ENCODE peak calls at places on chromosome 17, in six cellular contexts. One of them, this sample, is unnamed. For H3K4me1, the result is how much of the 10 kb centered on the place peaks cover.

GRCh38 chr17:16938496-16939270 is 33.2 kb downstream of the TNFRSF13B start:
- DNase-seq in H9: peak
- DNase-seq in IMR-90: no peak
- DNase-seq in H1: no peak
- DNase-seq in mesenchymal stem cell: no peak
- DNase-seq in trophoblast cell: no peak
- DNase-seq in this sample: no peak

GRCh38 chr17:75270218-75270965 is 639 bp downstream of the MIF4GD start:
- DNase-seq in H9: peak
- DNase-seq in IMR-90: peak
- DNase-seq in H1: peak
- DNase-seq in mesenchymal stem cell: peak
- DNase-seq in trophoblast cell: peak
- DNase-seq in this sample: peak

GRCh38 chr17:3914319-3914685 is 2.0 kb downstream of the P2RX1 start:
- DNase-seq in H9: no peak
- DNase-seq in IMR-90: no peak
- DNase-seq in H1: no peak
- DNase-seq in mesenchymal stem cell: no peak
- DNase-seq in trophoblast cell: no peak
- DNase-seq in this sample: no peak

GRCh38 chr17:14715531-14715930 is 414.6 kb downstream of the HS3ST3B1 start:
- DNase-seq in H9: no peak
- DNase-seq in IMR-90: no peak
- DNase-seq in H1: no peak
- DNase-seq in mesenchymal stem cell: no peak
- DNase-seq in trophoblast cell: no peak
- DNase-seq in this sample: no peak

GRCh38 chr17:29565643-29566472 is 979 bp downstream of the ABHD15 start:
- DNase-seq in H9: peak
- DNase-seq in IMR-90: no peak
- DNase-seq in H1: no peak
- DNase-seq in mesenchymal stem cell: peak
- DNase-seq in trophoblast cell: peak
- DNase-seq in this sample: peak

GRCh38 chr17:3543453-3543852 is 14.2 kb downstream of the TRPV3 start:
- DNase-seq in H9: no peak
- DNase-seq in IMR-90: no peak
- DNase-seq in H1: no peak
- DNase-seq in mesenchymal stem cell: no peak
- DNase-seq in trophoblast cell: no peak
- DNase-seq in this sample: no peak

GRCh38 chr17:33469911-33470310 is 176.8 kb upstream of the ASIC2 start:
- DNase-seq in H9: no peak
- DNase-seq in IMR-90: peak
- DNase-seq in H1: no peak
- DNase-seq in mesenchymal stem cell: peak
- DNase-seq in trophoblast cell: peak
- DNase-seq in this sample: no peak

GRCh38 chr17:50575581-50576210 is 15.2 kb downstream of the CACNA1G start:
- DNase-seq in H9: peak
- DNase-seq in IMR-90: no peak
- DNase-seq in H1: peak
- DNase-seq in mesenchymal stem cell: no peak
- DNase-seq in trophoblast cell: peak
- DNase-seq in this sample: no peak

GRCh38 chr17:62921837-62922236 is 44.2 kb upstream of the TANC2 start:
- DNase-seq in H9: no peak
- DNase-seq in IMR-90: no peak
- DNase-seq in H1: no peak
- DNase-seq in mesenchymal stem cell: no peak
- DNase-seq in trophoblast cell: no peak
- DNase-seq in this sample: no peak

GRCh38 chr17:16491131-16491702 is 776 bp downstream of the LRRC75A start:
- DNase-seq in H9: peak
- DNase-seq in IMR-90: no peak
- DNase-seq in H1: peak
- DNase-seq in mesenchymal stem cell: no peak
- DNase-seq in trophoblast cell: no peak
- DNase-seq in this sample: no peak

GRCh38 chr17:21286066-21286770 is 1.7 kb downstream of the MAP2K3 start:
- DNase-seq in H9: no peak
- DNase-seq in IMR-90: peak
- DNase-seq in H1: no peak
- DNase-seq in mesenchymal stem cell: peak
- DNase-seq in trophoblast cell: peak
- DNase-seq in this sample: no peak

GRCh38 chr17:29595943-29596774 is 3.2 kb downstream of the ANKRD13B start:
- DNase-seq in H9: no peak
- DNase-seq in IMR-90: no peak
- DNase-seq in H1: no peak
- DNase-seq in mesenchymal stem cell: no peak
- DNase-seq in trophoblast cell: no peak
- DNase-seq in this sample: no peak

GRCh38 chr17:75346906-75347305 is 57.7 kb upstream of the SLC25A19 start:
- DNase-seq in H9: peak
- DNase-seq in IMR-90: peak
- DNase-seq in H1: no peak
- DNase-seq in mesenchymal stem cell: peak
- DNase-seq in trophoblast cell: no peak
- DNase-seq in this sample: peak

GRCh38 chr17:66464921-66465320 is 162.5 kb downstream of the PRKCA start:
- DNase-seq in H9: no peak
- DNase-seq in IMR-90: peak
- DNase-seq in H1: no peak
- DNase-seq in mesenchymal stem cell: peak
- DNase-seq in trophoblast cell: no peak
- DNase-seq in this sample: no peak
- H3K4me1 ChIP-seq in H9: under half
- H3K4me1 ChIP-seq in IMR-90: under half
- H3K4me1 ChIP-seq in H1: under half
- H3K4me1 ChIP-seq in mesenchymal stem cell: under half
- H3K4me1 ChIP-seq in trophoblast cell: under half
- H3K4me1 ChIP-seq in this sample: under half

DNA sequence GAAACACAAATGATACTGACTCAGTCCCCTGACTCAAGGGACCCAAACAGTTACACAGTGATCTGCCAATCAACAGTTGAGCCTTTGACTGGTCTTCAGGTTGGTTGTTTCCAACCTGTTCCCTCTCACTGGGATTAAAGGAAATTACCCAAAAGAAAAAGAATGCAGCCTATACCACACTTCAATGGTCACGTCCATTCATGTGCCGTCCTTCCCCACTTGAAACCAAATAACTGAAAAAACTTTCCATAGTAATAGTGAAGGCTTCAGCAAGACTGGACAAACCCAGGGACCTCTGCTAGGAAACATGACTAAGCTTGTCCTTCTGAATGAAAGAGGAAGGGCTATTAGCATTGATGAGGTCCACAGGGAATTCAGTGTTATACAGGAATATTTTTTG is 30.6 kb downstream of the MRPS23 start:
- DNase-seq in H9: no peak
- DNase-seq in IMR-90: no peak
- DNase-seq in H1: no peak
- DNase-seq in mesenchymal stem cell: peak
- DNase-seq in trophoblast cell: no peak
- DNase-seq in this sample: no peak
- H2AFZ ChIP-seq in H9: no peak
- H2AFZ ChIP-seq in IMR-90: no peak
- H2AFZ ChIP-seq in H1: no peak
- H2AFZ ChIP-seq in mesenchymal stem cell: no peak
- H2AFZ ChIP-seq in trophoblast cell: no peak
- H2AFZ ChIP-seq in this sample: peak

GRCh38 chr17:69445132-69445531 is 30.6 kb downstream of the MAP2K6 start:
- DNase-seq in H9: no peak
- DNase-seq in IMR-90: no peak
- DNase-seq in H1: no peak
- DNase-seq in mesenchymal stem cell: no peak
- DNase-seq in trophoblast cell: no peak
- DNase-seq in this sample: no peak
- H3K4ac ChIP-seq in H9: no peak
- H3K4ac ChIP-seq in IMR-90: no peak
- H3K4ac ChIP-seq in H1: no peak
- H3K4ac ChIP-seq in mesenchymal stem cell: no peak
- H3K4ac ChIP-seq in trophoblast cell: no peak
- H3K4ac ChIP-seq in this sample: no peak

GRCh38 chr17:57862990-57863667 is 13.3 kb upstream of the MRPS23 start:
- DNase-seq in H9: peak
- DNase-seq in IMR-90: no peak
- DNase-seq in H1: no peak
- DNase-seq in mesenchymal stem cell: peak
- DNase-seq in trophoblast cell: no peak
- DNase-seq in this sample: no peak
- H3K4me1 ChIP-seq in H9: under half
- H3K4me1 ChIP-seq in IMR-90: under half
- H3K4me1 ChIP-seq in H1: under half
- H3K4me1 ChIP-seq in mesenchymal stem cell: under half
- H3K4me1 ChIP-seq in trophoblast cell: under half
- H3K4me1 ChIP-seq in this sample: under half

GRCh38 chr17:40618754-40619625 is 28.6 kb downstream of the SMARCE1 start:
- DNase-seq in H9: no peak
- DNase-seq in IMR-90: no peak
- DNase-seq in H1: no peak
- DNase-seq in mesenchymal stem cell: no peak
- DNase-seq in trophoblast cell: no peak
- DNase-seq in this sample: no peak
- H2AFZ ChIP-seq in H9: no peak
- H2AFZ ChIP-seq in IMR-90: no peak
- H2AFZ ChIP-seq in H1: no peak
- H2AFZ ChIP-seq in mesenchymal stem cell: no peak
- H2AFZ ChIP-seq in trophoblast cell: no peak
- H2AFZ ChIP-seq in this sample: no peak

GRCh38 chr17:36824678-36825091 is 112.6 kb upstream of the LHX1 start:
- DNase-seq in H9: no peak
- DNase-seq in IMR-90: no peak
- DNase-seq in H1: no peak
- DNase-seq in mesenchymal stem cell: no peak
- DNase-seq in trophoblast cell: no peak
- DNase-seq in this sample: no peak
- H3K4ac ChIP-seq in H9: no peak
- H3K4ac ChIP-seq in IMR-90: no peak
- H3K4ac ChIP-seq in H1: no peak
- H3K4ac ChIP-seq in mesenchymal stem cell: no peak
- H3K4ac ChIP-seq in trophoblast cell: no peak
- H3K4ac ChIP-seq in this sample: no peak

GRCh38 chr17:8117980-8118768 is at the start of gene ALOXE3:
- DNase-seq in H9: peak
- DNase-seq in IMR-90: peak
- DNase-seq in H1: peak
- DNase-seq in mesenchymal stem cell: peak
- DNase-seq in trophoblast cell: peak
- DNase-seq in this sample: peak

GRCh38 chr17:8120520-8121443 is 2.5 kb upstream of the ALOXE3 start:
- DNase-seq in H9: peak
- DNase-seq in IMR-90: peak
- DNase-seq in H1: peak
- DNase-seq in mesenchymal stem cell: peak
- DNase-seq in trophoblast cell: peak
- DNase-seq in this sample: peak

GRCh38 chr17:8118769-8119574 is 658 bp upstream of the ALOXE3 start:
- DNase-seq in H9: peak
- DNase-seq in IMR-90: peak
- DNase-seq in H1: peak
- DNase-seq in mesenchymal stem cell: peak
- DNase-seq in trophoblast cell: peak
- DNase-seq in this sample: peak

GRCh38 chr17:8121531-8122390 is 2.1 kb downstream of the HES7 start:
- DNase-seq in H9: peak
- DNase-seq in IMR-90: peak
- DNase-seq in H1: peak
- DNase-seq in mesenchymal stem cell: peak
- DNase-seq in trophoblast cell: peak
- DNase-seq in this sample: peak

GRCh38 chr17:8119575-8120519 is 1.5 kb upstream of the ALOXE3 start:
- DNase-seq in H9: peak
- DNase-seq in IMR-90: peak
- DNase-seq in H1: peak
- DNase-seq in mesenchymal stem cell: peak
- DNase-seq in trophoblast cell: peak
- DNase-seq in this sample: peak
- H3K4me1 ChIP-seq in H9: under half
- H3K4me1 ChIP-seq in IMR-90: under half
- H3K4me1 ChIP-seq in H1: under half
- H3K4me1 ChIP-seq in mesenchymal stem cell: half or more
- H3K4me1 ChIP-seq in trophoblast cell: under half
- H3K4me1 ChIP-seq in this sample: under half

GRCh38 chr17:80456465-80457235 is 19.8 kb downstream of the NPTX1 start:
- DNase-seq in H9: no peak
- DNase-seq in IMR-90: no peak
- DNase-seq in H1: no peak
- DNase-seq in mesenchymal stem cell: no peak
- DNase-seq in trophoblast cell: no peak
- DNase-seq in this sample: no peak
- H2AFZ ChIP-seq in H9: no peak
- H2AFZ ChIP-seq in IMR-90: peak
- H2AFZ ChIP-seq in H1: no peak
- H2AFZ ChIP-seq in mesenchymal stem cell: no peak
- H2AFZ ChIP-seq in trophoblast cell: no peak
- H2AFZ ChIP-seq in this sample: peak

DNA sequence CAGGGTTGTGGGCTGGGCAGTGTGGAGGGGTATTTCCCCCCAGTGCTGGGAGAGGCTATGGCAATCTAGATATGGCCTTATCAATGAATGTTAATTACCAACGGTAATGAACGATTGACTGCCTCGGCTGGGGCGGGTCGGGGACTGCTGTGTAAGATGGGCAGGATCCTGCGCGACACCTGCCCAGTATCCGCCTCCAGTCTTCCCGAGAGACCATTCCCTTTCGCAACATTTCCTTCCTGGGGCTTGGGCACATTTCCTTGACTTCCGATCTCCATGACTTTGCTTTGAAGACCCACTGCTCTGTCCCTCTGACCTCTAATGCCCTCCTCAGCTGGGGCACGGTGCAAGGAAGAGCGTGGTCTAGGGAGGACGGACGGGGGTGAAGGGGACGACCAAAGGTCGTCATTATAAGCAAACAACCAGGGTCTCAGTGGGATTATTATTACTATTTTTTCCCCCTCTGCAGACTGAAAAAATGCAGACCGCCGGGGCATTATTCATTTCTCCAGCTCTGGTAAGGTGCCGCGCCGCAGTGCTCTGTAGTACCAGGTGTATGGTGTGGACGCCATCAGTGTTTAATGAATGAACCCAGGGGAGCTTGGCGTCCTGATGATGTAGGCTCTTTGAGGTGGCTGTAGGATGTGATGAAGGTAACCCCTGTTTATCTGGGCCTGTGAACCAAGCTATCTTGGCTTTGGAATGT is 506 bp downstream of the ATP5MC1 start:
- DNase-seq in H9: no peak
- DNase-seq in IMR-90: no peak
- DNase-seq in H1: no peak
- DNase-seq in mesenchymal stem cell: no peak
- DNase-seq in trophoblast cell: no peak
- DNase-seq in this sample: no peak
- H3K4ac ChIP-seq in H9: no peak
- H3K4ac ChIP-seq in IMR-90: peak
- H3K4ac ChIP-seq in H1: peak
- H3K4ac ChIP-seq in mesenchymal stem cell: peak
- H3K4ac ChIP-seq in trophoblast cell: peak
- H3K4ac ChIP-seq in this sample: no peak

This sample was measured in neuronal stem cell.